ENCODE peak calls at places on chromosomes 2 and 18, in five cellular contexts. Q is WTC11; A is stimulated activated CD4-positive, alpha-beta T cell treated with anti-CD3 and anti-CD28 coated beads, Interleukin-12 subunit alpha, Interleukin-12 subunit beta, amount 100 ng/mL, for 24 hours; P is occipital lobe; V is HepG2. Z is an unnamed sample.

GRCh38 chr2:146677280-146677679 is 1167.5 kb upstream of the ACVR2A start:
- DNase-seq in P (no peak), Q (peak), V (peak), A (no peak), Z (no peak)

GRCh38 chr2:131031431-131031841 is 61.8 kb downstream of the FAM168B start:
- DNase-seq in P (no peak), V (no peak), A (no peak), Q (no peak), Z (no peak)

GRCh38 chr2:197179744-197180498 is 130.7 kb downstream of the ANKRD44 start:
- DNase-seq in P (no peak), V (no peak), A (no peak), Q (no peak), Z (no peak)

GRCh38 chr2:214750529-214750928 is 59.0 kb downstream of the BARD1 start:
- DNase-seq in A (no peak), P (no peak), V (no peak), Q (no peak), Z (no peak)

GRCh38 chr2:220034356-220035121 is 407.1 kb downstream of the SLC4A3 start:
- DNase-seq in P (peak), Q (no peak), A (no peak), V (no peak), Z (no peak)

GRCh38 chr2:85468704-85469349 is 50.3 kb downstream of the SH2D6 start:
- DNase-seq in Q (no peak), A (no peak), P (no peak), V (peak), Z (no peak)

GRCh38 chr2:45459860-45460259 is 151.2 kb downstream of the SRBD1 start:
- DNase-seq in V (no peak), P (no peak), A (no peak), Q (no peak), Z (no peak)

GRCh38 chr2:191612496-191612895 is 65.4 kb upstream of the NABP1 start:
- DNase-seq in P (no peak), Q (no peak), A (no peak), V (no peak), Z (no peak)

GRCh38 chr2:71452565-71452964 is 796 bp upstream of the DYSF start:
- DNase-seq in A (no peak), V (no peak), Q (peak), P (no peak), Z (no peak)

GRCh38 chr2:128309341-128310093 is 9.2 kb downstream of the HS6ST1 start:
- DNase-seq in Q (no peak), V (peak), P (no peak), A (no peak), Z (no peak)

GRCh38 chr2:231191896-231192872 is 6.2 kb upstream of the ARMC9 start:
- DNase-seq in P (no peak), A (no peak), V (peak), Q (peak), Z (no peak)

GRCh38 chr2:224569654-224570053 is 15.5 kb downstream of the CUL3 start:
- DNase-seq in A (no peak), V (no peak), P (no peak), Q (no peak), Z (no peak)

GRCh38 chr2:62569907-62570793 is 64.2 kb upstream of the TMEM17 start:
- DNase-seq in P (no peak), V (peak), Q (peak), A (no peak), Z (no peak)

GRCh38 chr2:177667626-177668025 is 275.1 kb downstream of the AGPS start:
- DNase-seq in P (no peak), V (no peak), Q (no peak), A (no peak), Z (no peak)

GRCh38 chr18:1585881-1586488 is 681.3 kb downstream of the ADCYAP1 start:
- DNase-seq in P (no peak), V (peak), Q (no peak), A (no peak), Z (no peak)

GRCh38 chr2:78979380-78980238 is 45.9 kb upstream of the REG3G start:
- DNase-seq in P (peak), A (peak), V (peak), Q (peak), Z (peak)

GRCh38 chr18:11392292-11392691 is 217.1 kb upstream of the SLC35G4 start:
- DNase-seq in P (no peak), Q (no peak), A (no peak), V (no peak), Z (no peak)

GRCh38 chr2:114729025-114729424 is 286.6 kb downstream of the DPP10 start:
- DNase-seq in A (no peak), P (no peak), V (peak), Q (no peak), Z (no peak)

GRCh38 chr2:8252997-8253694 is 428.7 kb upstream of the ID2 start:
- DNase-seq in V (no peak), A (no peak), Q (no peak), P (no peak), Z (no peak)

GRCh38 chr18:60146220-60146960 is 226.2 kb downstream of the MC4R start:
- DNase-seq in P (no peak), Q (no peak), A (no peak), V (no peak), Z (no peak)

GRCh38 chr2:25821225-25822056 is 56.8 kb downstream of the ASXL2 start:
- DNase-seq in P (no peak), V (no peak), Q (no peak), A (no peak), Z (no peak)

GRCh38 chr2:240768216-240768615 is 51.8 kb downstream of the KIF1A start:
- DNase-seq in Q (no peak), P (no peak), V (no peak), A (no peak), Z (no peak)

GRCh38 chr2:190571666-190572065 is 37.1 kb upstream of the NEMP2 start:
- DNase-seq in P (no peak), V (no peak), A (no peak), Q (no peak), Z (no peak)

GRCh38 chr2:36355157-36355889 is at the start of gene CRIM1:
- DNase-seq in Q (peak), V (peak), P (peak), A (peak), Z (peak)

GRCh38 chr18:39675916-39676315 is 2110.3 kb upstream of the CELF4 start:
- DNase-seq in Q (no peak), A (no peak), P (no peak), V (no peak), Z (no peak)

GRCh38 chr2:57371186-57371585 is 675.4 kb upstream of the VRK2 start:
- DNase-seq in Q (no peak), V (no peak), P (no peak), A (no peak), Z (no peak)

GRCh38 chr2:12257476-12257875 is 459.3 kb upstream of the TRIB2 start:
- DNase-seq in V (no peak), P (no peak), A (no peak), Q (no peak), Z (no peak)

GRCh38 chr2:22281033-22281432 is 1103.9 kb upstream of the KLHL29 start:
- DNase-seq in Q (no peak), A (no peak), P (peak), V (no peak), Z (peak)

GRCh38 chr2:101699191-101699938 is 1.9 kb downstream of the MAP4K4 start:
- DNase-seq in A (no peak), P (no peak), Q (no peak), V (no peak), Z (peak)

GRCh38 chr2:121092095-121092494 is 192.9 kb downstream of the TFCP2L1 start:
- DNase-seq in V (no peak), Q (no peak), P (no peak), A (no peak), Z (no peak)